ENCODE peak calls at places on chromosomes 4 and X, in four cellular contexts. K is GM23338, W is GM23248, L is fibroblast of lung. Z is an unnamed sample.
A peak's percentile ranks its signal among the peaks of the same experiment; 100 is the strongest.

GRCh38 chr4:142474398-142475087 is 371.6 kb downstream of the INPP4B start:
- DNase-seq in K (no peak), W (peak; percentile 56), L (no peak), Z (no peak)

GRCh38 chr4:52358855-52359254 is 300.2 kb downstream of the USP46 start:
- DNase-seq in L (no peak), W (no peak), K (no peak), Z (no peak)

GRCh38 chr4:7908668-7909067 is 31.0 kb downstream of the AFAP1 start:
- DNase-seq in K (no peak), W (no peak), L (no peak), Z (no peak)

GRCh38 chr4:86035688-86036087 is 324.2 kb downstream of the MAPK10 start:
- DNase-seq in L (no peak), K (no peak), W (peak; percentile 46), Z (no peak)

GRCh38 chrX:64093761-64094160 is 111.7 kb downstream of the AMER1 start:
- DNase-seq in L (peak; percentile 1), W (peak; percentile 33), K (peak; percentile 67), Z (peak; percentile 1)

GRCh38 chr4:56863441-56864129 is 42.1 kb upstream of the SPINK2 start:
- DNase-seq in W (peak; percentile 12), K (no peak), L (no peak), Z (no peak)

GRCh38 chr4:31674313-31674947 is 954.3 kb downstream of the PCDH7 start:
- DNase-seq in K (peak; percentile 68), W (no peak), L (peak; percentile 31), Z (peak; percentile 44)

GRCh38 chrX:39497717-39498265 is 600.0 kb downstream of the BCOR start:
- DNase-seq in K (no peak), W (no peak), L (no peak), Z (no peak)

GRCh38 chr4:7658297-7659204 is 223.8 kb upstream of the PSAPL1 start:
- DNase-seq in K (no peak), L (no peak), W (no peak), Z (no peak)

GRCh38 chr4:110149089-110149488 is 49.3 kb downstream of the ELOVL6 start:
- DNase-seq in L (no peak), K (no peak), W (no peak), Z (no peak)

GRCh38 chr4:89197920-89198319 is 86.6 kb downstream of the TIGD2 start:
- DNase-seq in W (no peak), L (no peak), K (no peak), Z (no peak)

GRCh38 chr4:11197942-11198341 is 230.8 kb downstream of the HS3ST1 start:
- DNase-seq in W (no peak), L (no peak), K (no peak), Z (no peak)

GRCh38 chr4:13525606-13526281 is 18.6 kb downstream of the NKX3-2 start:
- DNase-seq in W (no peak), K (peak; percentile 38), L (no peak), Z (no peak)

GRCh38 chr4:13526658-13527057 is 17.6 kb downstream of the NKX3-2 start:
- DNase-seq in L (no peak), K (no peak), W (no peak), Z (no peak)

GRCh38 chr4:13523105-13523477 is 21.2 kb downstream of the NKX3-2 start:
- DNase-seq in K (no peak), L (no peak), W (no peak), Z (no peak)

GRCh38 chr4:13523591-13524503 is 20.5 kb downstream of the NKX3-2 start:
- DNase-seq in W (no peak), L (no peak), K (peak; percentile 71), Z (no peak)

GRCh38 chr4:13524504-13525243 is 19.6 kb downstream of the NKX3-2 start:
- DNase-seq in W (peak; percentile 36), K (peak; percentile 77), L (no peak), Z (no peak)
- TF ChIP-seq EZH2 in W (no peak), K (peak; percentile 63), L (peak; percentile 50), Z (no peak)

GRCh38 chr4:94237271-94237670 is 29.6 kb downstream of the SMARCAD1 start:
- DNase-seq in W (no peak), K (no peak), L (no peak), Z (no peak)
- H3K4me2 ChIP-seq in W (no peak overlapping the region), K (no peak overlapping the region), L (no peak overlapping the region), Z (no peak overlapping the region)

DNA sequence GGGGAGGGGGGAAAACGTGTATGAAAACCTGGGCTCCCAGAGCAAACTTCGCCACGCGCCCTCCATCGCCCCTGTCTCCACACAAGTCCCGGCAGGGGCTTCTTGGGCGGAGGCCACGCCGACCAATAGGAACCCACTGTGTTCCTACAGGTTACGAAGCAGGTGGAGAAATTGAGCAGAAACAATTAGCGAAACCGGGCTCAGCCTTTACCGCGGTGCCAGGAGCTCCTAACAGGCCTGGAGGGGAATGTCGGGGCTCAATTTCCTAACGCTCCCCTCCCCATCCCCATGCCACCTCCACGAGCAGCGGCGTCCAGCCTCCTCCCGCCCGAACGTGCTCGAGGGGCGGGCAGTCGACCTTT is 582 bp upstream of the KIT start:
- DNase-seq in W (no peak), L (no peak), K (peak; percentile 65), Z (no peak)
- TF ChIP-seq EZH2 in W (no peak), L (no peak), K (no peak), Z (peak; percentile 89)

GRCh38 chr4:54539500-54540029 is 118.2 kb upstream of the KIT start:
- DNase-seq in K (peak; percentile 80), W (peak; percentile 78), L (peak; percentile 30), Z (peak; percentile 38)
- H3K4me2 ChIP-seq in K (peak overlapping the region; percentile 73), W (peak overlapping the region; percentile 76), L (peak overlapping the region; percentile 94), Z (peak overlapping the region; percentile 52)

GRCh38 chrX:70445197-70445656 is 592 bp downstream of the DLG3 start:
- DNase-seq in K (peak; percentile 24), W (no peak), L (no peak), Z (no peak)
- TF ChIP-seq EZH2 in K (no peak), W (no peak), L (no peak), Z (peak; percentile 70)

DNA sequence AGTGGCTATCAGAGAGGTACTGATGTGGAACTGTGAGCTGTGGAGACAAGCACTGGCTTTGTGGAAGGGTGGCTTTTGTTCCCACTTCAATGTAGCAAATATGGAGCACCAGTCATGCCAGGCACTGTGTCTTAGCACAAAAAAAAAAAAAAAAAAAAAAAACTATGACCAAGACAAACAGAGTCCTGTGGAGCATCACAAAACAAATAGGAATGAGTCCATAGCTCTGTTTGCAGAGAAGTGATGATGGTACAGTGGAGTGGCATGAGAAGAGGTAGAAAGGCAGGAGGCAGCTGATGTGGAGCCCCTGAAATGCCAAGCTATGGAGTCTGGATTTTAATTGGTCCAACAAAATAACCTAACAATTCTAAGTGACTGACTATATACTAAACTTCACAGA is 116.9 kb downstream of the RAB28 start:
- DNase-seq in K (no peak), L (no peak), W (no peak), Z (no peak)
- H3K4me2 ChIP-seq in K (no peak overlapping the region), L (no peak overlapping the region), W (no peak overlapping the region), Z (no peak overlapping the region)

DNA sequence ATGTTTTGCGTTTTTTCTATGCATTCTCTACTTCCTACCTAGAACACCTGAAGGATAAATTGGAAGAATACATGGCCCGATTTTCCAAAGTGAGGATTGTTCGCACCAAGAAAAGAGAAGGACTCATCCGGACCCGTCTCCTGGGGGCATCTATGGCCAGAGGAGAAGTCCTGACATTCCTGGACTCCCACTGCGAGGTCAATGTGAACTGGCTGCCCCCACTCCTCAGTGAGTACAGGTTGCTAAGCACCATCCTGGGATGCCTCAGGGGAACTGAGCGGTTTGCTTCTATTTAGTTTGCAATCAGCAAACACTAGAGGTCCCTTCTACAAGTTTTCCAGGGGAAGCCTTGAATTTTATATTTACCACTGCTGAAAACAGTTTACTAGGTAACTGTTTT is 359.3 kb upstream of the GALNT7 start:
- DNase-seq in K (peak; percentile 95), W (no peak), L (no peak), Z (no peak)
- TF ChIP-seq EZH2 in K (no peak), W (no peak), L (no peak), Z (no peak)

DNA sequence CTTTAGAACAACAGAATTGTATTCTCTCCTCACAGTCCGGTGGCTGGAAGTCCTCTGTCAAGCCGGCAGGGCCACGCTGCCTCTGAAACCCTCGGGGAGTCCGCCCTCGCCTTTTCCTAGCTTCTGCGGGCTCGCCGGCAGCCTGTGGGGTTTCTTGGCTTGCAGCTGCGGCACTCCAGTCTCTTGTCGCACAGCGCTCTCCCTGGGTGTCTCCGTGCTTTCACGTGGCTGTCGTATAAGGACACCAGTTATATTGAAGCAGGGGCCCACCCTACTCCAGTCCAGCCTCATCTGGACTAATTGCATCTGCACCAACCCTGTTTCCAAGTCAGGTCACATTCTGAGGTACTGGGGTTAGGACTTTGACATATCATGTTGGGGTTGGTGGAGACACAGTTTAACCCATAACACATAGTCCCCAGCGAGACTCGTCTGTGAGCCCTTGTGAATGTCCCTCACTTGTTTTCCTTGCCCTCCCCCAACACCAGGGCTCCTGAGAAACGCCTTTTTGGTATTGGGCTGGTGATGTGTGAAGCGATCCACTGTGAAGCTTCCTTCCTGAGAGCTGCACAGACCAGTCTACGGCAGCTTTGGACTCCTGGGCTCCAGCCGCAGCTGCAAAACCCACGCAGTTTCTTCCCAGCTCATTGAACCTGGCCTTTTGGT is 22.7 kb downstream of the TMEM131L start:
- DNase-seq in K (peak; percentile 54), W (peak; percentile 50), L (no peak), Z (no peak)
- H3K4me2 ChIP-seq in K (peak overlapping the region; percentile 15), W (peak overlapping the region; percentile 4), L (peak overlapping the region; percentile 79), Z (no peak overlapping the region)